ENCODE peak calls at places on chromosomes 7 and 10, in ten cellular contexts. Y is lung; G is tibial nerve; H is HCT116; K is CD4-positive, alpha-beta memory T cell; S is GM23248; E is IMR-90; X is CD4-positive, CD25-positive, alpha-beta regulatory T cell; V is cardiac muscle cell; W is CD8-positive, alpha-beta memory T cell. B is an unnamed sample.

GRCh38 chr10:69732147-69732825 is 69.4 kb upstream of the COL13A1 start:
- DNase-seq in Y (no peak), G (no peak), H (no peak), K (no peak), S (no peak), E (no peak), X (no peak), V (no peak), W (peak), B (no peak)

GRCh38 chr10:35306852-35307251 is 29.5 kb upstream of the CCNY start:
- DNase-seq in Y (peak), G (no peak), H (no peak), K (no peak), S (peak), E (peak), X (no peak), V (peak), W (no peak), B (no peak)

GRCh38 chr10:89494068-89494467 is 41.3 kb downstream of the SLC16A12 start:
- DNase-seq in Y (no peak), G (no peak), H (no peak), K (no peak), S (no peak), E (no peak), X (no peak), V (no peak), W (no peak), B (no peak)

GRCh38 chr10:118911361-118911760 is 118.2 kb upstream of the NANOS1 start:
- DNase-seq in Y (no peak), G (no peak), H (peak), K (no peak), S (peak), E (peak), X (no peak), V (peak), W (no peak), B (no peak)

GRCh38 chr7:122803323-122803722 is 82.9 kb downstream of the CADPS2 start:
- DNase-seq in Y (no peak), G (no peak), H (peak), K (no peak), S (peak), E (no peak), X (no peak), V (peak), W (no peak), B (no peak)

GRCh38 chr7:127943541-127944521 is 87.4 kb downstream of the LRRC4 start:
- DNase-seq in Y (no peak), G (no peak), H (no peak), K (no peak), S (peak), E (peak), X (no peak), V (peak), W (no peak), B (peak)

GRCh38 chr10:70561051-70561450 is 41.5 kb downstream of the PRF1 start:
- DNase-seq in Y (no peak), G (no peak), H (no peak), K (no peak), S (peak), E (no peak), X (no peak), V (peak), W (no peak), B (no peak)

GRCh38 chr10:27157150-27157549 is 2.0 kb downstream of the MASTL start:
- DNase-seq in Y (no peak), G (no peak), H (no peak), K (no peak), S (peak), E (no peak), X (no peak), V (peak), W (no peak), B (no peak)

GRCh38 chr7:108627476-108628051 is 57.9 kb downstream of the DNAJB9 start:
- DNase-seq in Y (no peak), G (no peak), H (no peak), K (no peak), S (no peak), E (no peak), X (no peak), V (no peak), W (no peak), B (no peak)

GRCh38 chr7:129778770-129779601 is 167.5 kb downstream of the NRF1 start:
- DNase-seq in Y (no peak), G (no peak), H (no peak), K (no peak), S (peak), E (no peak), X (no peak), V (no peak), W (no peak), B (no peak)

GRCh38 chr10:73763343-73763742 is 18.5 kb upstream of the CHCHD1 start:
- DNase-seq in Y (no peak), G (no peak), H (no peak), K (no peak), S (peak), E (no peak), X (no peak), V (no peak), W (no peak), B (no peak)

GRCh38 chr7:65307651-65308299 is 65.9 kb upstream of the ZNF92 start:
- DNase-seq in Y (peak), G (no peak), H (peak), K (peak), S (peak), E (peak), X (peak), V (peak), W (peak), B (peak)

GRCh38 chr7:918441-919113 is 35.9 kb downstream of the ADAP1 start:
- DNase-seq in Y (no peak), G (peak), H (no peak), K (no peak), S (no peak), E (no peak), X (no peak), V (no peak), W (peak), B (no peak)

GRCh38 chr10:122468923-122469781 is 7.8 kb downstream of the HTRA1 start:
- DNase-seq in Y (no peak), G (no peak), H (peak), K (no peak), S (peak), E (peak), X (no peak), V (peak), W (no peak), B (no peak)

GRCh38 chr10:26430641-26431163 is 7.4 kb upstream of the APBB1IP start:
- DNase-seq in Y (no peak), G (no peak), H (no peak), K (peak), S (peak), E (no peak), X (peak), V (no peak), W (no peak), B (no peak)

GRCh38 chr7:57182031-57182430 is 49.8 kb upstream of the ZNF479 start:
- DNase-seq in Y (no peak), G (no peak), H (no peak), K (no peak), S (no peak), E (no peak), X (no peak), V (no peak), W (no peak), B (no peak)

GRCh38 chr10:29859521-29860130 is 199.8 kb downstream of the JCAD start:
- DNase-seq in Y (no peak), G (no peak), H (no peak), K (no peak), S (peak), E (peak), X (no peak), V (no peak), W (no peak), B (no peak)

GRCh38 chr10:24618401-24618800 is 105.3 kb downstream of the ARHGAP21 start:
- DNase-seq in Y (no peak), G (no peak), H (no peak), K (no peak), S (no peak), E (no peak), X (no peak), V (no peak), W (no peak), B (no peak)

GRCh38 chr10:24617771-24618396 is 105.8 kb downstream of the ARHGAP21 start:
- DNase-seq in Y (no peak), G (peak), H (peak), K (peak), S (peak), E (peak), X (peak), V (peak), W (peak), B (no peak)

GRCh38 chr10:24616536-24616935 is 107.2 kb downstream of the ARHGAP21 start:
- DNase-seq in Y (no peak), G (no peak), H (no peak), K (no peak), S (peak), E (peak), X (no peak), V (no peak), W (no peak), B (no peak)
- H3K27ac ChIP-seq in Y (no peak), G (no peak), H (no peak), K (no peak), S (peak), E (no peak), X (no peak), V (no peak), W (no peak), B (no peak)

GRCh38 chr7:47580811-47581331 is 1.0 kb downstream of the TNS3 start:
- DNase-seq in Y (no peak), G (no peak), H (no peak), K (no peak), S (peak), E (peak), X (no peak), V (no peak), W (no peak), B (no peak)

GRCh38 chr7:47581442-47581820 is 480 bp downstream of the TNS3 start:
- DNase-seq in Y (no peak), G (no peak), H (no peak), K (no peak), S (peak), E (no peak), X (no peak), V (no peak), W (no peak), B (no peak)

GRCh38 chr7:47581821-47582747 is at the start of gene TNS3:
- DNase-seq in Y (no peak), G (no peak), H (no peak), K (no peak), S (peak), E (peak), X (no peak), V (peak), W (no peak), B (no peak)

GRCh38 chr7:47584128-47584865 is 2.4 kb upstream of the TNS3 start:
- DNase-seq in Y (no peak), G (no peak), H (no peak), K (no peak), S (peak), E (no peak), X (no peak), V (no peak), W (no peak), B (no peak)

GRCh38 chr7:47582748-47583740 is 1.1 kb upstream of the TNS3 start:
- DNase-seq in Y (no peak), G (no peak), H (no peak), K (no peak), S (peak), E (no peak), X (no peak), V (no peak), W (no peak), B (no peak)
- H3K27ac ChIP-seq in Y (no peak), G (peak), H (no peak), K (no peak), S (no peak), E (no peak), X (no peak), V (no peak), W (no peak), B (no peak)

GRCh38 chr7:140594131-140594691 is 46.4 kb downstream of the DENND2A start:
- DNase-seq in Y (no peak), G (no peak), H (no peak), K (no peak), S (no peak), E (no peak), X (no peak), V (no peak), W (no peak), B (no peak)
- H3K27ac ChIP-seq in Y (no peak), G (no peak), H (no peak), K (no peak), S (no peak), E (no peak), X (no peak), V (no peak), W (no peak), B (no peak)

GRCh38 chr7:134515569-134516468 is 11.5 kb upstream of the AKR1B10 start:
- DNase-seq in Y (no peak), G (no peak), H (peak), K (no peak), S (peak), E (peak), X (no peak), V (peak), W (no peak), B (no peak)

GRCh38 chr7:134514663-134515062 is 12.7 kb upstream of the AKR1B10 start:
- DNase-seq in Y (no peak), G (no peak), H (peak), K (peak), S (peak), E (peak), X (peak), V (peak), W (no peak), B (no peak)

GRCh38 chr7:134520130-134520529 is 7.2 kb upstream of the AKR1B10 start:
- DNase-seq in Y (no peak), G (no peak), H (no peak), K (no peak), S (peak), E (peak), X (no peak), V (no peak), W (no peak), B (no peak)
- H3K27ac ChIP-seq in Y (no peak), G (no peak), H (no peak), K (no peak), S (no peak), E (no peak), X (no peak), V (no peak), W (no peak), B (no peak)

GRCh38 chr7:80829527-80829926 is 89.3 kb downstream of the SEMA3C start:
- DNase-seq in Y (no peak), G (no peak), H (no peak), K (no peak), S (peak), E (no peak), X (no peak), V (no peak), W (no peak), B (no peak)
- H3K27ac ChIP-seq in Y (no peak), G (no peak), H (no peak), K (no peak), S (no peak), E (no peak), X (no peak), V (no peak), W (no peak), B (no peak)

DNA sequence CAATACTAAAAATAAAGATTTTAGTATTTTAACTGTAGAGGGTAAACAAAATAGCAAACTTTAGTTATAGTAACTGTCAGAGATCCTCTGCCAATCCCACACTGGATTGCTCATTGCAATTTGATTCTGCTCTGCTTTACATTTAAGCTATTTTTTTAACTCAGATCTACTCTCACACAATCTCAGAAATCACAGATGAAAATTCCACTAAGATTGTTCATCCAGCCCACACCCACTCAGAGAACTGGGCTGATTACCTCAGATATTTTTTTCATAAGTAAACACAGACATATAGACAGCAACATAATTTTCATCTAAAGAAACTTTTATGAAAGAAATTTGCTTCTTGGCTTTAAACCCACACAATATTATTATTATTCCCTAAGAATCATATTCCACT is 7.0 kb downstream of the OSBPL3 start:
- DNase-seq in Y (no peak), G (no peak), H (no peak), K (no peak), S (peak), E (peak), X (no peak), V (peak), W (no peak), B (no peak)
- H3K27ac ChIP-seq in Y (no peak), G (no peak), H (peak), K (no peak), S (peak), E (peak), X (no peak), V (no peak), W (no peak), B (no peak)

DNA sequence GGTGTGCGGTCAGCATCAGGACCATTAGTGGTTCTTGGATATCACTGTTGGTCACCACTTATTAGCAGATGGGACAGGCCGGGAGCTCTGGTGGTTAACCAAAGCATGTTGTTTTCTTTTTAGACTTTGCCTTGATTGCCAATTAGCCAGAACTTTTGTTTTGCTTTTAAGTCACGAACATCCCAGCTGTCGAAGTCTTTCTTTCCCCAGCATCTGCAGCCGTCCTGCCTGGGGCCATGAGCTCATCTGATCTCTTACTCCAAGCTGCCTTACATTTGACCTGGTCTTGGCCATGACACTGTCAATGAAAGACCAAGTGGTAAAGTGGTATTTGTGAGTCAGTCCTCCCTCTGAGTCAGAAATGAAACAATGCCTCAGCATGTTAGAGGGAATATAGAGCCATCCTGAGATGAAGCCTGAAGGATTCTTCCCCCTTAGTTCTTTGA is 53.9 kb upstream of the CREB5 start:
- DNase-seq in Y (no peak), G (no peak), H (peak), K (no peak), S (peak), E (peak), X (no peak), V (peak), W (no peak), B (no peak)
- H3K27ac ChIP-seq in Y (no peak), G (no peak), H (no peak), K (no peak), S (peak), E (peak), X (no peak), V (no peak), W (no peak), B (no peak)

B was measured in caudate nucleus.